ENCODE peak calls at places on chromosomes 16 and 17, in seven cellular contexts. I is stomach, B is GM23338, F is right lobe of liver, A is BJ, U is tibial nerve, D is dorsolateral prefrontal cortex. H is an unnamed sample.
A peak's percentile ranks its signal among the peaks of the same experiment; 100 is the strongest.

GRCh38 chr17:14298221-14298994 is 2.5 kb upstream of the HS3ST3B1 start:
- DNase-seq in I (no peak), B (no peak), F (peak; percentile 31), A (no peak), U (no peak), D (no peak), H (no peak)

GRCh38 chr17:50105811-50106210 is 10.7 kb downstream of the PDK2 start:
- DNase-seq in I (no peak), B (no peak), F (no peak), A (no peak), U (no peak), D (no peak), H (no peak)

GRCh38 chr16:86497551-86498021 is 12.7 kb upstream of the FOXF1 start:
- DNase-seq in I (no peak), B (peak; percentile 77), F (no peak), A (no peak), U (no peak), D (no peak), H (no peak)

GRCh38 chr16:87163637-87164036 is 153.6 kb downstream of the C16orf95 start:
- DNase-seq in I (no peak), B (no peak), F (no peak), A (no peak), U (no peak), D (no peak), H (no peak)

GRCh38 chr17:77396610-77397009 is 255.8 kb downstream of the SEC14L1 start:
- DNase-seq in I (no peak), B (no peak), F (no peak), A (no peak), U (no peak), D (no peak), H (no peak)

GRCh38 chr16:20799599-20799998 is 6.7 kb downstream of the ERI2 start:
- DNase-seq in I (no peak), B (peak; percentile 53), F (no peak), A (no peak), U (no peak), D (no peak), H (no peak)

GRCh38 chr17:13428611-13429042 is 173.1 kb downstream of the HS3ST3A1 start:
- DNase-seq in I (no peak), B (no peak), F (no peak), A (peak; percentile 47), U (no peak), D (no peak), H (no peak)

GRCh38 chr17:36529121-36529520 is 5.5 kb downstream of the MYO19 start:
- DNase-seq in I (no peak), B (no peak), F (no peak), A (peak; percentile 8), U (no peak), D (no peak), H (no peak)

GRCh38 chr17:82272495-82273326 is 789 bp downstream of the CSNK1D start:
- DNase-seq in I (no peak), B (peak; percentile 48), F (peak; percentile 71), A (no peak), U (peak; percentile 41), D (no peak), H (peak; percentile 67)

GRCh38 chr17:51857052-51857593 is 301.4 kb downstream of the CA10 start:
- DNase-seq in I (no peak), B (peak; percentile 69), F (no peak), A (no peak), U (no peak), D (no peak), H (no peak)

GRCh38 chr17:81408049-81408448 is 12.8 kb downstream of the BAHCC1 start:
- DNase-seq in I (no peak), B (no peak), F (no peak), A (no peak), U (no peak), D (no peak), H (no peak)

GRCh38 chr17:43720311-43721060 is 38.1 kb downstream of the SOST start:
- DNase-seq in I (peak; percentile 78), B (peak; percentile 83), F (peak; percentile 87), A (no peak), U (peak; percentile 57), D (peak; percentile 83), H (peak; percentile 88)

GRCh38 chr17:70114405-70114804 is 39.4 kb downstream of the KCNJ16 start:
- DNase-seq in I (no peak), B (no peak), F (no peak), A (no peak), U (no peak), D (no peak), H (no peak)
- TF ChIP-seq CTCF in I (no peak), B (no peak), F (no peak), A (no peak), U (no peak), D (no peak), H (no peak)

GRCh38 chr16:6335072-6335471 is 997.6 kb upstream of the RBFOX1 start:
- DNase-seq in I (no peak), B (peak; percentile 79), F (no peak), A (no peak), U (no peak), D (no peak), H (no peak)
- TF ChIP-seq CTCF in I (no peak), B (peak; percentile 77), F (peak; percentile 29), A (peak; percentile 32), U (peak; percentile 22), D (peak; percentile 49), H (peak; percentile 34)

DNA sequence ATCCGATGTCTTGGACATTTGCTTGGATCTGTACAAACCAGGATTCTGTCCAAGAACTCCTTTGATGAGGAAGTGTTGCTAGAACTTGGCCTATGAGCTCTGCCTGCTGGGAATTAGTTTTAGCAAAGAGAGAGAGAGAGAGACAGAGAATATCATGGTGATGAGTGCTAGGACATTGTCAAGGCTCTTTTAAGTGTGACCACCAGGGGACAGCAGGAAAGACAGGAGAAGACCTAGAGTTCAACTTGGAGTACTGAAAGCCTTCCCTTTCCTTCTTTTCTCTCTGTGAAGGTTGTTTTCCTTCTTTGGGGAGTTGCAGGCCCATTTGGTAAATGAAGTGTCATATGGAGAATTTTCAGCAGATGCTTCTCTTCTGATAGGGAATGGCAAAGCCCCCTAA is 389.2 kb upstream of the HSBP1 start:
- DNase-seq in I (no peak), B (peak; percentile 60), F (no peak), A (no peak), U (no peak), D (no peak), H (no peak)
- TF ChIP-seq CTCF in I (no peak), B (peak; percentile 54), F (no peak), A (no peak), U (no peak), D (no peak), H (no peak)

DNA sequence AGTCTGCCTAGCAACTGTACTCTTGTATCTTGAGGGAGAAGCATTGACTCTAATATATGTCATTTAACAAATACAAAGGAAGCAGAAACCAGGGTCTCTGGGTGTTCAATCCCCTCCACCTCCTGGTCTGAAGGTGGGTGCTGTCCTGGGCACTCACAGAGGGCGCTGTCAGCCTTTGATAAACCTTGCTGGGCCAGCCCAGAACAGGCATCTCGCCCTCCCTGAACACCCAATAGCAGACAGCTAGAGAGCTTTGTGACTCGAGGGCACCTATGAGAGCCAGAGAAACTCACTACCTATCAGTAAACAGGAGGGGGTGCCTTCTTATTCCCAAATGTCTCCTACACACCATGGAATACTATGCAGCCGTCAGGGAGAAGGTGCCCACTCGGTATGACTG is 6.4 kb upstream of the PIPOX start:
- DNase-seq in I (no peak), B (no peak), F (no peak), A (no peak), U (no peak), D (no peak), H (no peak)
- TF ChIP-seq CTCF in I (no peak), B (peak; percentile 30), F (no peak), A (no peak), U (no peak), D (no peak), H (no peak)

GRCh38 chr16:1451702-1452392 is 7.5 kb upstream of the CCDC154 start:
- DNase-seq in I (no peak), B (no peak), F (no peak), A (no peak), U (no peak), D (no peak), H (no peak)

GRCh38 chr16:1448536-1449116 is 4.3 kb upstream of the CCDC154 start:
- DNase-seq in I (no peak), B (no peak), F (no peak), A (no peak), U (no peak), D (no peak), H (no peak)

GRCh38 chr16:1449201-1449788 is 4.9 kb upstream of the CCDC154 start:
- DNase-seq in I (no peak), B (no peak), F (no peak), A (no peak), U (no peak), D (no peak), H (no peak)

GRCh38 chr16:1450841-1451240 is 6.5 kb upstream of the CCDC154 start:
- DNase-seq in I (no peak), B (no peak), F (no peak), A (no peak), U (no peak), D (no peak), H (no peak)

GRCh38 chr16:1450218-1450617 is 5.9 kb upstream of the CCDC154 start:
- DNase-seq in I (no peak), B (peak; percentile 52), F (no peak), A (no peak), U (no peak), D (peak; percentile 42), H (no peak)
- TF ChIP-seq CTCF in I (no peak), B (peak; percentile 21), F (no peak), A (no peak), U (no peak), D (no peak), H (no peak)

GRCh38 chr17:18950944-18951905 is 740 bp upstream of the SLC5A10 start:
- DNase-seq in I (peak; percentile 41), B (no peak), F (no peak), A (no peak), U (no peak), D (no peak), H (peak; percentile 52)

GRCh38 chr17:18953231-18953728 is 1.3 kb downstream of the SLC5A10 start:
- DNase-seq in I (no peak), B (no peak), F (no peak), A (no peak), U (no peak), D (no peak), H (no peak)

GRCh38 chr17:18954321-18954720 is 2.4 kb downstream of the SLC5A10 start:
- DNase-seq in I (no peak), B (no peak), F (no peak), A (no peak), U (no peak), D (no peak), H (no peak)

GRCh38 chr17:18949566-18949965 is 2.4 kb upstream of the SLC5A10 start:
- DNase-seq in I (no peak), B (no peak), F (no peak), A (no peak), U (no peak), D (no peak), H (no peak)

GRCh38 chr17:18951941-18952842 is at the start of gene SLC5A10:
- DNase-seq in I (no peak), B (peak; percentile 64), F (no peak), A (no peak), U (no peak), D (no peak), H (no peak)
- TF ChIP-seq CTCF in I (no peak), B (peak; percentile 36), F (peak; percentile 14), A (peak; percentile 30), U (no peak), D (no peak), H (no peak)

H was measured in pancreas.